ENCODE peak calls at places on chromosomes 11 and 22, in eight cellular contexts. One of them, this sample, is unnamed.

GRCh38 chr11:13333456-13333957 is 55.9 kb downstream of the BMAL1 start:
- DNase-seq in Caki2: peak
- DNase-seq in hypothalamus: no peak
- DNase-seq in ecto neural progenitor cell: no peak
- DNase-seq in fibroblast of pulmonary artery: no peak
- DNase-seq in M059J: peak
- DNase-seq in T-helper 2 cell: peak
- DNase-seq in SK-N-SH: no peak
- DNase-seq in this sample: no peak

GRCh38 chr22:42316988-42317387 is 46.5 kb upstream of the TCF20 start:
- DNase-seq in Caki2: peak
- DNase-seq in hypothalamus: no peak
- DNase-seq in ecto neural progenitor cell: no peak
- DNase-seq in fibroblast of pulmonary artery: peak
- DNase-seq in M059J: peak
- DNase-seq in T-helper 2 cell: peak
- DNase-seq in SK-N-SH: no peak
- DNase-seq in this sample: no peak

GRCh38 chr11:111477898-111478297 is 34.3 kb downstream of the BTG4 start:
- DNase-seq in Caki2: no peak
- DNase-seq in hypothalamus: no peak
- DNase-seq in ecto neural progenitor cell: no peak
- DNase-seq in fibroblast of pulmonary artery: no peak
- DNase-seq in M059J: no peak
- DNase-seq in T-helper 2 cell: no peak
- DNase-seq in SK-N-SH: no peak
- DNase-seq in this sample: no peak

GRCh38 chr22:49935561-49935960 is 17.1 kb downstream of the CRELD2 start:
- DNase-seq in Caki2: no peak
- DNase-seq in hypothalamus: no peak
- DNase-seq in ecto neural progenitor cell: no peak
- DNase-seq in fibroblast of pulmonary artery: peak
- DNase-seq in M059J: no peak
- DNase-seq in T-helper 2 cell: no peak
- DNase-seq in SK-N-SH: peak
- DNase-seq in this sample: no peak

GRCh38 chr22:26592368-26593015 is 2.6 kb upstream of the TPST2 start:
- DNase-seq in Caki2: no peak
- DNase-seq in hypothalamus: no peak
- DNase-seq in ecto neural progenitor cell: no peak
- DNase-seq in fibroblast of pulmonary artery: no peak
- DNase-seq in M059J: no peak
- DNase-seq in T-helper 2 cell: peak
- DNase-seq in SK-N-SH: no peak
- DNase-seq in this sample: no peak

GRCh38 chr11:118054712-118055640 is 21.9 kb upstream of the TMPRSS4 start:
- DNase-seq in Caki2: no peak
- DNase-seq in hypothalamus: no peak
- DNase-seq in ecto neural progenitor cell: no peak
- DNase-seq in fibroblast of pulmonary artery: no peak
- DNase-seq in M059J: no peak
- DNase-seq in T-helper 2 cell: no peak
- DNase-seq in SK-N-SH: no peak
- DNase-seq in this sample: no peak

GRCh38 chr11:92266821-92267220 is 42.2 kb downstream of the FAT3 start:
- DNase-seq in Caki2: peak
- DNase-seq in hypothalamus: no peak
- DNase-seq in ecto neural progenitor cell: no peak
- DNase-seq in fibroblast of pulmonary artery: no peak
- DNase-seq in M059J: no peak
- DNase-seq in T-helper 2 cell: no peak
- DNase-seq in SK-N-SH: no peak
- DNase-seq in this sample: peak

GRCh38 chr11:128359515-128359914 is 227.8 kb downstream of the ETS1 start:
- DNase-seq in Caki2: no peak
- DNase-seq in hypothalamus: no peak
- DNase-seq in ecto neural progenitor cell: no peak
- DNase-seq in fibroblast of pulmonary artery: peak
- DNase-seq in M059J: peak
- DNase-seq in T-helper 2 cell: no peak
- DNase-seq in SK-N-SH: no peak
- DNase-seq in this sample: peak

GRCh38 chr11:115284766-115285165 is 219.4 kb downstream of the CADM1 start:
- DNase-seq in Caki2: no peak
- DNase-seq in hypothalamus: no peak
- DNase-seq in ecto neural progenitor cell: no peak
- DNase-seq in fibroblast of pulmonary artery: no peak
- DNase-seq in M059J: peak
- DNase-seq in T-helper 2 cell: no peak
- DNase-seq in SK-N-SH: no peak
- DNase-seq in this sample: no peak

GRCh38 chr11:790721-791564 is 1.1 kb upstream of the CEND1 start:
- DNase-seq in Caki2: peak
- DNase-seq in hypothalamus: no peak
- DNase-seq in ecto neural progenitor cell: no peak
- DNase-seq in fibroblast of pulmonary artery: no peak
- DNase-seq in M059J: peak
- DNase-seq in T-helper 2 cell: no peak
- DNase-seq in SK-N-SH: peak
- DNase-seq in this sample: peak

GRCh38 chr11:2328040-2328439 is 26.2 kb downstream of the TSPAN32 start:
- DNase-seq in Caki2: no peak
- DNase-seq in hypothalamus: no peak
- DNase-seq in ecto neural progenitor cell: no peak
- DNase-seq in fibroblast of pulmonary artery: no peak
- DNase-seq in M059J: no peak
- DNase-seq in T-helper 2 cell: no peak
- DNase-seq in SK-N-SH: no peak
- DNase-seq in this sample: no peak

GRCh38 chr11:5737091-5737490 is 843 bp downstream of the OR56B1 start:
- DNase-seq in Caki2: no peak
- DNase-seq in hypothalamus: no peak
- DNase-seq in ecto neural progenitor cell: no peak
- DNase-seq in fibroblast of pulmonary artery: peak
- DNase-seq in M059J: peak
- DNase-seq in T-helper 2 cell: no peak
- DNase-seq in SK-N-SH: no peak
- DNase-seq in this sample: no peak

GRCh38 chr22:29883831-29884139 is 811 bp downstream of the MTMR3 start:
- DNase-seq in Caki2: no peak
- DNase-seq in hypothalamus: no peak
- DNase-seq in ecto neural progenitor cell: no peak
- DNase-seq in fibroblast of pulmonary artery: no peak
- DNase-seq in M059J: no peak
- DNase-seq in T-helper 2 cell: no peak
- DNase-seq in SK-N-SH: no peak
- DNase-seq in this sample: no peak

GRCh38 chr22:31199187-31199586 is 12.9 kb upstream of the LIMK2 start:
- DNase-seq in Caki2: no peak
- DNase-seq in hypothalamus: no peak
- DNase-seq in ecto neural progenitor cell: no peak
- DNase-seq in fibroblast of pulmonary artery: peak
- DNase-seq in M059J: no peak
- DNase-seq in T-helper 2 cell: no peak
- DNase-seq in SK-N-SH: no peak
- DNase-seq in this sample: no peak

GRCh38 chr11:34640050-34640971 is 19.4 kb downstream of the EHF start:
- DNase-seq in Caki2: peak
- DNase-seq in hypothalamus: no peak
- DNase-seq in ecto neural progenitor cell: peak
- DNase-seq in fibroblast of pulmonary artery: no peak
- DNase-seq in M059J: peak
- DNase-seq in T-helper 2 cell: no peak
- DNase-seq in SK-N-SH: no peak
- DNase-seq in this sample: no peak

GRCh38 chr11:34075178-34075820 is 23.8 kb downstream of the CAPRIN1 start:
- DNase-seq in Caki2: no peak
- DNase-seq in hypothalamus: no peak
- DNase-seq in ecto neural progenitor cell: no peak
- DNase-seq in fibroblast of pulmonary artery: peak
- DNase-seq in M059J: peak
- DNase-seq in T-helper 2 cell: no peak
- DNase-seq in SK-N-SH: no peak
- DNase-seq in this sample: peak

GRCh38 chr11:12135185-12135584 is 24.8 kb downstream of the MICAL2 start:
- DNase-seq in Caki2: no peak
- DNase-seq in hypothalamus: no peak
- DNase-seq in ecto neural progenitor cell: no peak
- DNase-seq in fibroblast of pulmonary artery: no peak
- DNase-seq in M059J: no peak
- DNase-seq in T-helper 2 cell: no peak
- DNase-seq in SK-N-SH: no peak
- DNase-seq in this sample: no peak

GRCh38 chr22:28243539-28243938 is 324.5 kb upstream of the PITPNB start:
- DNase-seq in Caki2: peak
- DNase-seq in hypothalamus: no peak
- DNase-seq in ecto neural progenitor cell: no peak
- DNase-seq in fibroblast of pulmonary artery: peak
- DNase-seq in M059J: peak
- DNase-seq in T-helper 2 cell: no peak
- DNase-seq in SK-N-SH: no peak
- DNase-seq in this sample: no peak

GRCh38 chr22:25834490-25834889 is 92.5 kb downstream of the MYO18B start:
- DNase-seq in Caki2: no peak
- DNase-seq in hypothalamus: no peak
- DNase-seq in ecto neural progenitor cell: no peak
- DNase-seq in fibroblast of pulmonary artery: no peak
- DNase-seq in M059J: no peak
- DNase-seq in T-helper 2 cell: no peak
- DNase-seq in SK-N-SH: no peak
- DNase-seq in this sample: no peak

GRCh38 chr11:287821-288327 is 1.1 kb upstream of the PGGHG start:
- DNase-seq in Caki2: no peak
- DNase-seq in hypothalamus: no peak
- DNase-seq in ecto neural progenitor cell: no peak
- DNase-seq in fibroblast of pulmonary artery: no peak
- DNase-seq in M059J: no peak
- DNase-seq in T-helper 2 cell: peak
- DNase-seq in SK-N-SH: peak
- DNase-seq in this sample: peak

GRCh38 chr22:26894766-26895485 is 237.5 kb downstream of the MIAT start:
- DNase-seq in Caki2: peak
- DNase-seq in hypothalamus: no peak
- DNase-seq in ecto neural progenitor cell: peak
- DNase-seq in fibroblast of pulmonary artery: peak
- DNase-seq in M059J: peak
- DNase-seq in T-helper 2 cell: no peak
- DNase-seq in SK-N-SH: no peak
- DNase-seq in this sample: peak

GRCh38 chr11:40188848-40189247 is 1270.6 kb downstream of the LRRC4C start:
- DNase-seq in Caki2: no peak
- DNase-seq in hypothalamus: no peak
- DNase-seq in ecto neural progenitor cell: no peak
- DNase-seq in fibroblast of pulmonary artery: no peak
- DNase-seq in M059J: no peak
- DNase-seq in T-helper 2 cell: no peak
- DNase-seq in SK-N-SH: no peak
- DNase-seq in this sample: no peak

GRCh38 chr11:12372111-12372510 is 5.3 kb upstream of the PARVA start:
- DNase-seq in Caki2: no peak
- DNase-seq in hypothalamus: no peak
- DNase-seq in ecto neural progenitor cell: no peak
- DNase-seq in fibroblast of pulmonary artery: peak
- DNase-seq in M059J: no peak
- DNase-seq in T-helper 2 cell: no peak
- DNase-seq in SK-N-SH: no peak
- DNase-seq in this sample: no peak

GRCh38 chr11:16871368-16871767 is 132.9 kb downstream of the C11orf58 start:
- DNase-seq in Caki2: no peak
- DNase-seq in hypothalamus: no peak
- DNase-seq in ecto neural progenitor cell: no peak
- DNase-seq in fibroblast of pulmonary artery: no peak
- DNase-seq in M059J: no peak
- DNase-seq in T-helper 2 cell: no peak
- DNase-seq in SK-N-SH: no peak
- DNase-seq in this sample: no peak

GRCh38 chr22:25749420-25750169 is 7.6 kb downstream of the MYO18B start:
- DNase-seq in Caki2: no peak
- DNase-seq in hypothalamus: no peak
- DNase-seq in ecto neural progenitor cell: no peak
- DNase-seq in fibroblast of pulmonary artery: no peak
- DNase-seq in M059J: peak
- DNase-seq in T-helper 2 cell: no peak
- DNase-seq in SK-N-SH: no peak
- DNase-seq in this sample: no peak

GRCh38 chr11:34731596-34731995 is 110.7 kb downstream of the EHF start:
- DNase-seq in Caki2: no peak
- DNase-seq in hypothalamus: no peak
- DNase-seq in ecto neural progenitor cell: no peak
- DNase-seq in fibroblast of pulmonary artery: no peak
- DNase-seq in M059J: no peak
- DNase-seq in T-helper 2 cell: no peak
- DNase-seq in SK-N-SH: no peak
- DNase-seq in this sample: no peak